ENCODE peak calls at places on chromosomes 1 and 21, in nine cellular contexts. P is astrocyte of the spinal cord, T is heart right ventricle, N is breast epithelium, Q is endothelial cell of umbilical vein, X is left lung, A is GM10248, S is left ventricle myocardium inferior, J is Panc1. C is an unnamed sample.

GRCh38 chr1:153277852-153278251 is 18.4 kb downstream of the LORICRIN start:
- DNase-seq in Q (no peak), T (no peak), J (peak; percentile 18), P (no peak), N (no peak), S (no peak), X (no peak), A (peak; percentile 62), C (no peak)

GRCh38 chr21:37195078-37195477 is 72.1 kb downstream of the VPS26C start:
- DNase-seq in N (no peak), X (no peak), A (no peak), T (no peak), P (no peak), S (no peak), Q (no peak), J (no peak), C (no peak)

GRCh38 chr1:29186252-29186651 is 4.6 kb upstream of the SRSF4 start:
- DNase-seq in S (no peak), J (no peak), A (no peak), Q (no peak), P (no peak), T (no peak), N (no peak), X (no peak), C (no peak)

GRCh38 chr1:65524931-65525296 is 104.4 kb downstream of the LEPR start:
- DNase-seq in J (no peak), P (no peak), N (no peak), Q (peak; percentile 58), T (peak; percentile 17), S (no peak), A (no peak), X (no peak), C (no peak)

GRCh38 chr1:197637406-197637805 is 137.9 kb downstream of the DENND1B start:
- DNase-seq in P (no peak), A (no peak), J (no peak), T (no peak), Q (peak; percentile 52), N (no peak), S (no peak), X (no peak), C (no peak)

GRCh38 chr1:209796733-209797025 is 9.3 kb downstream of the IRF6 start:
- DNase-seq in X (no peak), P (no peak), A (no peak), Q (no peak), S (no peak), N (no peak), J (no peak), T (no peak), C (no peak)

GRCh38 chr1:197774691-197775281 is 494 bp downstream of the DENND1B start:
- DNase-seq in T (peak; percentile 51), J (no peak), S (no peak), A (peak; percentile 54), Q (peak; percentile 57), X (peak; percentile 65), N (peak; percentile 52), P (peak; percentile 53), C (peak; percentile 70)

GRCh38 chr1:94805912-94806311 is 14.2 kb upstream of the SLC44A3 start:
- DNase-seq in Q (peak; percentile 58), X (peak; percentile 48), T (peak; percentile 42), S (no peak), N (no peak), J (peak; percentile 41), P (peak; percentile 61), A (peak; percentile 47), C (no peak)

GRCh38 chr1:29105822-29106221 is 17.9 kb downstream of the TMEM200B start:
- DNase-seq in P (no peak), Q (no peak), T (no peak), X (no peak), S (no peak), A (no peak), N (no peak), J (peak; percentile 24), C (no peak)

GRCh38 chr1:4380564-4381168 is 273.7 kb upstream of the AJAP1 start:
- DNase-seq in X (no peak), P (peak; percentile 48), T (no peak), A (no peak), Q (no peak), S (no peak), N (no peak), J (no peak), C (no peak)

GRCh38 chr1:88801575-88802208 is 89.7 kb downstream of the GTF2B start:
- DNase-seq in X (no peak), N (no peak), T (no peak), A (no peak), S (no peak), J (no peak), Q (peak; percentile 18), P (peak; percentile 16), C (no peak)

GRCh38 chr1:53062731-53063591 is 948 bp downstream of the PODN start:
- DNase-seq in T (no peak), Q (no peak), S (peak; percentile 12), N (peak; percentile 47), P (no peak), A (peak; percentile 18), J (no peak), X (no peak), C (peak; percentile 62)

GRCh38 chr1:65319141-65319540 is 9.8 kb downstream of the DNAJC6 start:
- DNase-seq in A (no peak), J (no peak), T (peak; percentile 15), P (no peak), X (no peak), S (no peak), Q (no peak), N (no peak), C (no peak)

GRCh38 chr1:233627376-233627775 is 13.5 kb downstream of the KCNK1 start:
- DNase-seq in P (no peak), T (no peak), X (no peak), J (no peak), Q (no peak), S (no peak), A (no peak), N (no peak), C (no peak)

GRCh38 chr1:165717918-165718515 is 19.7 kb upstream of the ALDH9A1 start:
- DNase-seq in A (peak; percentile 57), X (no peak), P (peak; percentile 70), Q (peak; percentile 68), J (peak; percentile 58), N (no peak), S (no peak), T (peak; percentile 31), C (no peak)

GRCh38 chr1:31382379-31382989 is 9.6 kb upstream of the FABP3 start:
- DNase-seq in Q (no peak), S (peak; percentile 48), N (no peak), P (no peak), T (peak; percentile 42), X (no peak), A (no peak), J (no peak), C (no peak)

GRCh38 chr1:97084566-97084965 is 363.0 kb downstream of the PTBP2 start:
- DNase-seq in A (no peak), X (no peak), Q (no peak), P (no peak), N (no peak), J (no peak), T (no peak), S (no peak), C (no peak)

GRCh38 chr1:182035097-182035770 is 26.3 kb downstream of the ZNF648 start:
- DNase-seq in S (no peak), P (no peak), J (no peak), T (peak; percentile 16), N (no peak), X (no peak), A (no peak), Q (no peak), C (no peak)

GRCh38 chr1:176694713-176695112 is 231.7 kb downstream of the PAPPA2 start:
- DNase-seq in J (no peak), S (no peak), X (no peak), T (no peak), Q (no peak), A (no peak), P (no peak), N (no peak), C (no peak)

GRCh38 chr1:176692431-176692830 is 229.5 kb downstream of the PAPPA2 start:
- DNase-seq in A (no peak), Q (no peak), T (peak; percentile 86), X (no peak), S (peak; percentile 80), J (no peak), P (no peak), N (no peak), C (no peak)

GRCh38 chr1:176693697-176694329 is 230.8 kb downstream of the PAPPA2 start:
- DNase-seq in A (no peak), Q (no peak), P (no peak), J (no peak), N (no peak), X (no peak), T (no peak), S (no peak), C (no peak)

GRCh38 chr1:176692988-176693696 is 230.2 kb downstream of the PAPPA2 start:
- DNase-seq in T (no peak), P (no peak), J (no peak), Q (no peak), N (no peak), A (no peak), X (no peak), S (no peak), C (no peak)

GRCh38 chr1:176691251-176692228 is 228.6 kb downstream of the PAPPA2 start:
- DNase-seq in A (peak; percentile 40), T (peak; percentile 57), S (no peak), Q (peak; percentile 3), X (no peak), J (peak; percentile 35), P (peak; percentile 55), N (no peak), C (no peak)
- TF ChIP-seq CTCF in A (peak; percentile 56), T (peak; percentile 29), S (peak; percentile 77), Q (peak; percentile 36), X (peak; percentile 43), J (peak; percentile 81), P (peak; percentile 74), N (peak; percentile 48), C (peak; percentile 83)

DNA sequence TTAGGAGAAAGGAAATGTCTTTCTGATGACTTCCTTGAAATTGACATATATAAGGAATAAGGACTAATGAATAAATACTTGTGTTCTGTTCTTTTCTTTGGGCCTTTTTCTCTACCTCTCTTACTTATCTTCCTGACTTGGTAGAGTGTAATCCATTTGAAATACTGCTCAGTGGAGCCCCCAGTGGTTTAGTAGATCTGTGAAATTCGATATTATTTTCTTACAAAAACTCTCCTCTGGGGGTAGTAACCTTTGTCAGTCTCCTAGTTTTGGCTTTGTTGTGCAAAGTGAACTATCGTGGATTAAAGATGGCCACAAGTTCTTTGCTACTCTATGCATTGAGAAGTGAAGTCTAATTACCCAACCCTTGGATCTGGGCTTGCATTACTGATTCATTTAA is 48.8 kb downstream of the DUSP10 start:
- DNase-seq in S (no peak), Q (no peak), A (no peak), P (no peak), T (no peak), X (no peak), N (no peak), J (no peak), C (no peak)
- TF ChIP-seq CTCF in S (no peak), Q (no peak), A (no peak), P (no peak), T (no peak), X (no peak), N (no peak), J (no peak), C (peak; percentile 33)

GRCh38 chr1:5888606-5889211 is 103.5 kb downstream of the NPHP4 start:
- DNase-seq in J (no peak), N (no peak), S (no peak), A (no peak), T (peak; percentile 13), X (no peak), P (no peak), Q (no peak), C (no peak)
- TF ChIP-seq CTCF in J (no peak), N (no peak), S (peak; percentile 22), A (no peak), T (no peak), X (no peak), P (peak; percentile 2), Q (no peak), C (peak; percentile 41)

GRCh38 chr1:12179638-12180121 is 12.9 kb downstream of the TNFRSF1B start:
- DNase-seq in Q (no peak), S (no peak), A (no peak), T (no peak), J (no peak), P (no peak), X (no peak), N (no peak), C (no peak)
- TF ChIP-seq CTCF in Q (no peak), S (no peak), A (no peak), T (no peak), J (no peak), P (no peak), X (no peak), N (no peak), C (no peak)